ENCODE peak calls at places on chromosomes 3 and 15, in four cellular contexts. L is tibial nerve, U is psoas muscle, I is PC-3. O is an unnamed sample.
A peak's percentile ranks its signal among the peaks of the same experiment; 100 is the strongest.

GRCh38 chr3:39378092-39378491 is 5.1 kb upstream of the SLC25A38 start:
- DNase-seq in L (no peak), U (no peak), I (peak; percentile 78), O (peak; percentile 27)

GRCh38 chr15:76235186-76235826 is 76.0 kb downstream of the ETFA start:
- DNase-seq in L (no peak), U (no peak), I (peak; percentile 73), O (peak; percentile 69)

GRCh38 chr3:129230311-129231019 is 18.9 kb upstream of the COPG1 start:
- DNase-seq in L (no peak), U (no peak), I (peak; percentile 85), O (peak; percentile 75)

GRCh38 chr3:108006901-108007331 is 83.9 kb downstream of the CD47 start:
- DNase-seq in L (no peak), U (no peak), I (no peak), O (no peak)

GRCh38 chr15:26945046-26945445 is 25.9 kb upstream of the GABRG3 start:
- DNase-seq in L (no peak), U (no peak), I (no peak), O (no peak)

GRCh38 chr3:141383555-141384129 is 15.3 kb downstream of the ZBTB38 start:
- DNase-seq in L (no peak), U (no peak), I (no peak), O (peak; percentile 75)

GRCh38 chr3:8501388-8502131 is at the start of gene LMCD1:
- DNase-seq in L (peak; percentile 87), U (peak; percentile 96), I (peak; percentile 97), O (peak; percentile 98)

GRCh38 chr15:88776646-88777045 is 26.6 kb upstream of the ACAN start:
- DNase-seq in L (no peak), U (no peak), I (no peak), O (no peak)

GRCh38 chr15:38050529-38050928 is 116.1 kb downstream of the TMCO5A start:
- DNase-seq in L (no peak), U (no peak), I (peak; percentile 69), O (peak; percentile 70)

GRCh38 chr3:150602426-150603089 is 563 bp upstream of the SELENOT start:
- DNase-seq in L (no peak), U (no peak), I (no peak), O (no peak)

GRCh38 chr15:31300208-31300661 is 26.4 kb upstream of the KLF13 start:
- DNase-seq in L (peak; percentile 18), U (no peak), I (no peak), O (no peak)

GRCh38 chr3:4986611-4987373 is 7.6 kb downstream of the BHLHE40 start:
- DNase-seq in L (peak; percentile 90), U (peak; percentile 98), I (peak; percentile 98), O (peak; percentile 99)

GRCh38 chr3:108475220-108475782 is 35.1 kb downstream of the MYH15 start:
- DNase-seq in L (no peak), U (no peak), I (no peak), O (no peak)

GRCh38 chr3:157086053-157086761 is 73.7 kb downstream of the CCNL1 start:
- DNase-seq in L (no peak), U (peak; percentile 43), I (no peak), O (no peak)

GRCh38 chr3:181713300-181713647 is 1.5 kb downstream of the SOX2 start:
- DNase-seq in L (no peak), U (no peak), I (no peak), O (no peak)

GRCh38 chr15:68676011-68676605 is 97.3 kb downstream of the CORO2B start:
- DNase-seq in L (no peak), U (no peak), I (no peak), O (no peak)

GRCh38 chr15:43316007-43316968 is 14.1 kb downstream of the LCMT2 start:
- DNase-seq in L (no peak), U (no peak), I (no peak), O (no peak)

GRCh38 chr15:35986072-35986666 is 440.2 kb upstream of the DPH6 start:
- DNase-seq in L (no peak), U (peak; percentile 17), I (no peak), O (no peak)

GRCh38 chr3:186280737-186281136 is 81.3 kb downstream of the DGKG start:
- DNase-seq in L (no peak), U (no peak), I (no peak), O (no peak)

GRCh38 chr3:185225523-185225922 is 28.3 kb downstream of the EHHADH start:
- DNase-seq in L (no peak), U (no peak), I (peak; percentile 10), O (peak; percentile 60)

GRCh38 chr3:152051501-152052404 is 178.3 kb downstream of the SUCNR1 start:
- DNase-seq in L (no peak), U (no peak), I (peak; percentile 19), O (peak; percentile 71)

GRCh38 chr3:17505856-17506255 is 236.6 kb downstream of the TBC1D5 start:
- DNase-seq in L (no peak), U (no peak), I (peak; percentile 40), O (peak; percentile 49)

GRCh38 chr3:2826036-2826435 is 284.1 kb downstream of the IL5RA start:
- DNase-seq in L (no peak), U (no peak), I (no peak), O (no peak)

DNA sequence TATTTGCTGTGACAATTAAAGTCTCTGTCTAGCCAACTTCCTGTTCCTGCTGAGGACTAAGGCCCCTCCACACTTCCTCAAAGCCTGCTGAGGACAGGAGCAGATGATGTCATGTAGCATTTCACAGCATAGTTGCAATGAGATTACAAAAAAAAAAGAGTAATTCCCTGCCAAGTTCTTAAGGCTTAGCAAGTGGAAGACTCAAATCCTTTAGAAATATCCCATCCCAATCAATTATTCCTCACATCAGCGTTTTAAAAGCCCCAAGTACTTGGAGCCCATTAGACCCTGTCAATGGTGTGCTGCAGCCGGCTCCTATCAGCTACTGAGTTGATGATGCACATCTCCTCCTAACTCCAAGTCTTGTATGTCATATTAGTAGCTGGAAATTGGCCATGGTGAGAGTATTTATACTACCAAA is 51.7 kb downstream of the TRANK1 start:
- DNase-seq in L (no peak), U (no peak), I (peak; percentile 34), O (peak; percentile 52)
- H3K4me1 ChIP-seq in L (peaks cover 5% of the 10 kb centered on the region), U (no peaks in the 10 kb centered on the region), I (no peaks in the 10 kb centered on the region), O (peaks cover 26% of the 10 kb centered on the region)

GRCh38 chr3:127368186-127369032 is 80.6 kb upstream of the PRR20G start:
- DNase-seq in L (no peak), U (no peak), I (no peak), O (no peak)

GRCh38 chr3:127367593-127367992 is 79.7 kb upstream of the PRR20G start:
- DNase-seq in L (no peak), U (no peak), I (no peak), O (no peak)

GRCh38 chr3:127371338-127371737 is 83.5 kb upstream of the PRR20G start:
- DNase-seq in L (no peak), U (no peak), I (no peak), O (no peak)

GRCh38 chr3:127370906-127371305 is 83.1 kb upstream of the PRR20G start:
- DNase-seq in L (no peak), U (no peak), I (no peak), O (no peak)

GRCh38 chr3:127369356-127369935 is 81.6 kb upstream of the PRR20G start:
- DNase-seq in L (no peak), U (no peak), I (no peak), O (no peak)
- H3K36me3 ChIP-seq in L (no peaks in the 10 kb centered on the region), U (no peaks in the 10 kb centered on the region), I (no peaks in the 10 kb centered on the region), O (no peaks in the 10 kb centered on the region)

GRCh38 chr3:71940523-71940922 is 155.6 kb upstream of the PROK2 start:
- DNase-seq in L (no peak), U (no peak), I (no peak), O (no peak)

GRCh38 chr3:71942432-71942831 is 157.5 kb upstream of the PROK2 start:
- DNase-seq in L (no peak), U (no peak), I (no peak), O (no peak)

GRCh38 chr3:71949403-71949802 is 164.5 kb upstream of the PROK2 start:
- DNase-seq in L (no peak), U (no peak), I (no peak), O (no peak)

DNA sequence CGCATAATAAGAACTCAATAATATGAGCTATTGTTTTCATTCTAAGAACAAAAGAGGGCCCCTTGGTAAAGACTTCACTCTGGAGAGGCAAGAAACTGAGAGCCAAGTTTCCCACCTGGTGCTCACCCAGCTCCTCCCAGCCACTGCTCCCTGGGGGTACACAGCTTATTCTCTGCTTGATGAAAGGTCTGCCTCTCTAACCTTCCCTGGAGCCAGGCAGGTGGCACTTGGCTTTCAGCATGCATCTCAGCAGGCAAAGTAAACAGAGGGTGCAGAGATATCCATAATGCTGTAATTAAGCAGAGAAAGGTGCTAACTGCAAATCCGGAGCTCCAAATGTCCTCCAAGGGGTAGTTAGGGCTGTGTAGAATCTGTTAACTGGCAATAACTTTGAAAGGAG is 159.5 kb upstream of the PROK2 start:
- DNase-seq in L (no peak), U (no peak), I (no peak), O (no peak)
- H3K27me3 ChIP-seq in L (peaks cover 4% of the 10 kb centered on the region), U (no peaks in the 10 kb centered on the region), I (peaks cover 60% of the 10 kb centered on the region), O (peaks cover 52% of the 10 kb centered on the region)

GRCh38 chr15:55288006-55288717 is 1.5 kb downstream of the RAB27A start:
- DNase-seq in L (no peak), U (no peak), I (no peak), O (no peak)
- H3K4me1 ChIP-seq in L (peaks cover 4% of the 10 kb centered on the region), U (no peaks in the 10 kb centered on the region), I (peaks cover 10% of the 10 kb centered on the region), O (peaks cover 3% of the 10 kb centered on the region)

DNA sequence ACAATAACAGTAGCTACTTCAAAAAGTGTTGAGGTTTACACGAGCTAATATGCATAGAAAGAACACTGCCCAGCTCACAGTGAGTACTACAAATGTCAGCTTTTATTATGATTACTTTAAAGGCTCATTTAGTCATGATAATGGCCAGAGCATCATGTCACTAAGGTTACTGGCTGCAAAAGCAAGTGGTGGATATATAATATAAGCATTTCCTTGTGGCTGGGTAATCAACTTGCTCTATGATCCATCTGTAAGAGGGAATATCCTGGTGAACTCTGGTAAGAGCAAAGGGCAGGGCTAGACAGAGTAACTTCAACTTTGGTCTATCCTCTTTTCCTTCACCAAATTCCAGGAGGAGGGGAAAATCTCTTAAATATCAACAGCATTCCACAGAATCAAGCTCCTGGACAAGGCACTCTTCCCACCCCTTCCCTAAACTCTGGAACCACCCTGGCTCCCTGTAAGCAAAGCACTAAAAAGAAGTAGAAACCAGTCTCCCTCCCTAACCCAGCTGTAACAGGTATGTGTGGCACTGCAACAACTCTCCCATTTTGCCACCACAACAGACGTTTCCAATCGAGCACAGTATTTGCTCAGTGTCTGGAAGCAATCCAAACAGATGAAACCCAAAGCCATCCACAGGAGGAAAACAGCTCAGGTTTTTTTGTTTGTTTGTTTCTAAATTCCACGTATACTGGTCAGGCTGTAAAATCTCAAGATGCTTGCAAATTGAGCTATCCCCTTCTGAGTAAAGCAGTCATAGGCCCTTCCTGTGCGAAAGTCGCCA is 13.4 kb downstream of the B4GALT4 start:
- DNase-seq in L (no peak), U (no peak), I (peak; percentile 59), O (peak; percentile 24)
- H3K36me3 ChIP-seq in L (no peaks in the 10 kb centered on the region), U (peaks cover 3% of the 10 kb centered on the region), I (peaks cover 70% of the 10 kb centered on the region), O (peaks cover 74% of the 10 kb centered on the region)

DNA sequence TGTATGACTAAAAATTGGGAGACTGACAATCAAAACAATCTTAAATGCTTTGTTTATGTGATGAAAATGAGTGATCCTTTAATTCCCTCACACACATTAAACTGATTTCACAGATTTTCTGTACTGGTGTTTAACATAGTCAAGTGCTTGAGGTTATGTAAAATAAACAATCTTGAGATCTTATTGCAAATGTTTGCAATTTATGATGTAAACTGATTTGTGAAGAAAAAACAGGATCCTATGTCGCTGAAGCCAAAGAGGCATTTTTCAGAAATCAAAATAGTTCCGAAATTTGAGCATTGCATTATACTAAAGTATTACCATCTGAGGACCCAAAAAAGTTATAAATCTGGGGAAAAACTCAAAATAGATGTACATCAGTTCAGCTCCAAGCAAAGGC is 12.7 kb downstream of the SHOX2 start:
- DNase-seq in L (no peak), U (no peak), I (no peak), O (peak; percentile 59)
- H3K27me3 ChIP-seq in L (peaks cover 75% of the 10 kb centered on the region), U (peaks cover 27% of the 10 kb centered on the region), I (no peaks in the 10 kb centered on the region), O (no peaks in the 10 kb centered on the region)